ENCODE peak calls at places on chromosomes 2 and 18, in seven cellular contexts. X is dorsolateral prefrontal cortex, I is Calu3, Y is cardiac fibroblast, T is tibial artery, A is lower lobe of right lung, K is omental fat pad. U is an unnamed sample.

GRCh38 chr18:31042391-31043181 is at the start of gene DSC3:
- DNase-seq in X (no peak), I (peak), Y (peak), T (no peak), A (peak), K (peak), U (no peak)

GRCh38 chr2:33552758-33553461 is 46.2 kb downstream of the FAM98A start:
- DNase-seq in X (no peak), I (no peak), Y (peak), T (peak), A (no peak), K (no peak), U (peak)

GRCh38 chr2:121074322-121074932 is 210.6 kb downstream of the TFCP2L1 start:
- DNase-seq in X (no peak), I (no peak), Y (no peak), T (no peak), A (no peak), K (no peak), U (no peak)

GRCh38 chr2:221777119-221777518 is 205.0 kb upstream of the EPHA4 start:
- DNase-seq in X (no peak), I (no peak), Y (no peak), T (no peak), A (no peak), K (no peak), U (no peak)

GRCh38 chr18:13270279-13270911 is 51.8 kb downstream of the LDLRAD4 start:
- DNase-seq in X (no peak), I (no peak), Y (no peak), T (no peak), A (no peak), K (no peak), U (no peak)

GRCh38 chr2:188786368-188786781 is 187.8 kb upstream of the COL3A1 start:
- DNase-seq in X (no peak), I (no peak), Y (peak), T (no peak), A (no peak), K (no peak), U (no peak)

GRCh38 chr18:3877678-3878077 is 427.7 kb downstream of the TGIF1 start:
- DNase-seq in X (no peak), I (no peak), Y (peak), T (no peak), A (no peak), K (no peak), U (no peak)

GRCh38 chr18:13103366-13103765 is 112.2 kb downstream of the CEP192 start:
- DNase-seq in X (no peak), I (no peak), Y (no peak), T (no peak), A (no peak), K (no peak), U (no peak)

GRCh38 chr2:201470821-201471731 is 19.5 kb downstream of the STRADB start:
- DNase-seq in X (no peak), I (no peak), Y (no peak), T (no peak), A (no peak), K (no peak), U (no peak)

GRCh38 chr18:34492652-34493051 is 217.4 kb upstream of the DTNA start:
- DNase-seq in X (no peak), I (no peak), Y (no peak), T (no peak), A (no peak), K (no peak), U (no peak)

GRCh38 chr2:227703280-227703732 is 14.5 kb downstream of the SLC19A3 start:
- DNase-seq in X (no peak), I (peak), Y (peak), T (no peak), A (no peak), K (no peak), U (no peak)

GRCh38 chr2:143422681-143423080 is 293.5 kb downstream of the ARHGAP15 start:
- DNase-seq in X (no peak), I (no peak), Y (no peak), T (no peak), A (no peak), K (no peak), U (no peak)

GRCh38 chr2:95375532-95376221 is 26.8 kb upstream of the FAHD2A start:
- DNase-seq in X (peak), I (no peak), Y (no peak), T (peak), A (peak), K (no peak), U (no peak)

GRCh38 chr2:223460774-223461211 is 141.4 kb downstream of the SCG2 start:
- DNase-seq in X (no peak), I (no peak), Y (peak), T (no peak), A (no peak), K (no peak), U (no peak)

DNA sequence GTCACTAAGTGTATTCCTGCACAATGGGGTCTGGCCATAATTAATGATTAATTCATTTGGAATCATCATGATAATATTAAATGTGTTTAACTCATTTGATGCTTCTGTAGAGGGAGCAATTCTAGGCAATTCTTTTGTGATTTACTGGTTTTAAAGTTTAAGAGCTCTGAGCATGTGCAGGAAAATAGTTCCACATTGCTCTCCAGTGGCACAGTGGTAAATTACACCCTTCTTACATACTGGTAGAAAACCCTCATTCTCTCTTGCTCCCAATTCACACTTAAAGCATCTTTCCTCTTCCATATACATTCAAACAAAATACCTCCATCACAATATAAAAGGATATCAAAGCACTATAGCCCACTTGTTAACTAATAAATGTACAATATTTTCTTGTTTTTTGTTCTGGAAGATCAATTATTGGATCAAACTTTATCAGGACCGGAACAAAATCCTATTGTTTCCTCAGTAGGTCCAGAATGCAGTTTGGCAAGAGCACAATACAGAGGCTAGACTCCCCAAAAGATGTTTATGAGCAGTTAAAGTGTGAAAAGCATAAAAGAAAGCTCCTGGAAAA is 844.3 kb downstream of the MBD2 start:
- DNase-seq in X (no peak), I (peak), Y (peak), T (no peak), A (no peak), K (no peak), U (no peak)
- TF ChIP-seq CTCF in X (peak), I (peak), Y (peak), T (peak), A (peak), K (no peak), U (peak)

GRCh38 chr2:38602732-38603401 is at the start of gene HNRNPLL:
- DNase-seq in X (peak), I (peak), Y (peak), T (peak), A (peak), K (peak), U (peak)
- TF ChIP-seq CTCF in X (peak), I (no peak), Y (no peak), T (no peak), A (no peak), K (no peak), U (no peak)

DNA sequence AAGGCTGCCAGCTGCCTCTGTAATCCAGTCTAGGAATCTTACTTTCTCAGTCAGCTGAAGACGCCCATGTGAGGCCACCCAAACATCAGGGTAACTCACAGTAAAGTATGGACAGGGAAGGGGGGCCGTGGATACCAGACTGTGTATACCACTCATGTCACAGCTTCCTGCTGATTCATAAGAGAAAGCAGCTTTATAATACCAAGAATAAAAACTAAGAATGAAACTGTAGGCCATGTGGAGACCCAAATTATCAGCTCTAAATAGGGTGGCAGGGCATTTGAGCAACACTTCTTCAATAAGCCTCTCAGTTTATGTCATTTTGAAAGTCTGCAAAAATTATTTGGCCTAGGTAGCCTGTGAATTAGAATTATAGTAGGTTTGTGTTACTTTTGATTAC is 115.0 kb upstream of the CDCA7 start:
- DNase-seq in X (no peak), I (no peak), Y (no peak), T (no peak), A (no peak), K (no peak), U (no peak)
- TF ChIP-seq CTCF in X (no peak), I (no peak), Y (no peak), T (no peak), A (no peak), K (no peak), U (no peak)

GRCh38 chr18:11655605-11655932 is 33.5 kb upstream of the GNAL start:
- DNase-seq in X (no peak), I (no peak), Y (no peak), T (no peak), A (no peak), K (no peak), U (no peak)
- TF ChIP-seq CTCF in X (no peak), I (no peak), Y (no peak), T (no peak), A (no peak), K (no peak), U (peak)

DNA sequence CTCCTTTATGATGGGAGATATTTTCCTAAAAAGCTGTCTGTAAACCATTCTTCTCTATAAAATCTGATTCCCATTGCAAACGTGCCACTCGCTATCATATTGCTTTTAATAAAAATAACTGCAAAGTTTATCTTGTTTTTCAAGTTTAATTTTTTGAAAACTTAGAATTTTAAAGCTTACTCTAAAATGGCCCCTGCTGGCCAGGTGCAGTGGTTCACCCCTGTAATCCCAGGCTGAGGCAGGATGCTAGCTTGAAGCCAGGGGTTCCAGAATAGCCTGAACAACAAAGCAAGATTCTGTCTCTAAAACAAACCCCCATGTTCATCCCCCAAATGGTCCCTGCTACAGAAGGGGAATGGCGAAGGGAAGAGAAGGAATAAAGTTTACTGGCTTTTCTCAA is 25.6 kb downstream of the CNRIP1 start:
- DNase-seq in X (no peak), I (no peak), Y (no peak), T (no peak), A (no peak), K (no peak), U (no peak)
- TF ChIP-seq CTCF in X (no peak), I (no peak), Y (no peak), T (no peak), A (no peak), K (no peak), U (no peak)

GRCh38 chr2:237306787-237307170 is 107.2 kb downstream of the COL6A3 start:
- DNase-seq in X (no peak), I (no peak), Y (no peak), T (no peak), A (no peak), K (no peak), U (no peak)

GRCh38 chr2:237309011-237309410 is 105.0 kb downstream of the COL6A3 start:
- DNase-seq in X (no peak), I (no peak), Y (peak), T (no peak), A (no peak), K (no peak), U (no peak)

GRCh38 chr2:237306083-237306786 is 107.7 kb downstream of the COL6A3 start:
- DNase-seq in X (no peak), I (no peak), Y (no peak), T (no peak), A (no peak), K (no peak), U (no peak)

GRCh38 chr2:237305579-237305978 is 108.4 kb downstream of the COL6A3 start:
- DNase-seq in X (no peak), I (no peak), Y (no peak), T (no peak), A (no peak), K (no peak), U (no peak)

DNA sequence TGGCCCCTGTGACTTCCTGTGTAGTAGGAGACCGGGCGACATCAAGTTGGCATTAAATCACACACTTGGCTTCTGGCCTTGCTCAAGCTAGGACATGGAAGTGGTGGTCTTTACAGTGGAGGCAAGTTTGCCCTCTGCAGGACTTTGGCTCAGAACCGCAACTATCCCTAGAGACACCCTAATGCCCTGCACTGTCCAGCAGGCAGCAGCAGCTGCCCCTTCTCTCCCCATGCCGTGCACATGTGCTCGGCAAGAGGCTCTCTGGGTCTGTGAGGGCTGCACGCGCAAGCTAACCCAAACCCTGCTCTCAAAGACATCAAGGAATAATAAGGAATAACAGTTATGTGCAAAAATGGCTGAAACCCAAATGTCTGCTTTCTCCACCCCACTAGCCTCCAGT is 106.5 kb downstream of the COL6A3 start:
- DNase-seq in X (no peak), I (no peak), Y (no peak), T (no peak), A (no peak), K (no peak), U (no peak)
- TF ChIP-seq CTCF in X (no peak), I (no peak), Y (no peak), T (no peak), A (no peak), K (no peak), U (no peak)

GRCh38 chr2:105400138-105400540 is 1.3 kb upstream of the FHL2 start:
- DNase-seq in X (no peak), I (no peak), Y (no peak), T (no peak), A (no peak), K (no peak), U (no peak)

GRCh38 chr2:105397025-105397722 is 1.7 kb downstream of the FHL2 start:
- DNase-seq in X (no peak), I (peak), Y (peak), T (no peak), A (no peak), K (no peak), U (no peak)

GRCh38 chr2:105397959-105398521 is 811 bp downstream of the FHL2 start:
- DNase-seq in X (no peak), I (no peak), Y (peak), T (no peak), A (no peak), K (no peak), U (no peak)

GRCh38 chr2:105398522-105399206 is at the start of gene FHL2:
- DNase-seq in X (peak), I (peak), Y (peak), T (peak), A (peak), K (no peak), U (peak)

GRCh38 chr2:105399207-105399861 is 483 bp upstream of the FHL2 start:
- DNase-seq in X (no peak), I (no peak), Y (no peak), T (no peak), A (no peak), K (no peak), U (no peak)
- TF ChIP-seq CTCF in X (no peak), I (no peak), Y (no peak), T (no peak), A (peak), K (no peak), U (peak)